ENCODE peak calls at places on chromosomes 3 and 15, in six cellular contexts. W is hypothalamus; Y is endothelial cell; B is CD4-positive, alpha-beta memory T cell; G is NCI-H510A treated with DMSO at 0.1 percent for 48 hours; Z is posterior cingulate gyrus. J is an unnamed sample.

GRCh38 chr3:138081371-138082084 is 33.9 kb downstream of the DZIP1L start:
- DNase-seq in Y (no peak), G (no peak), B (no peak), W (no peak), Z (no peak), J (no peak)

GRCh38 chr3:17032407-17033034 is 147.8 kb downstream of the PLCL2 start:
- DNase-seq in B (no peak), Y (peak), Z (no peak), W (no peak), G (peak), J (no peak)

GRCh38 chr3:67037615-67038014 is 39.5 kb downstream of the KBTBD8 start:
- DNase-seq in B (no peak), Z (no peak), G (no peak), W (no peak), Y (no peak), J (no peak)

GRCh38 chr3:9301091-9301490 is 51.6 kb upstream of the SRGAP3 start:
- DNase-seq in Z (no peak), W (no peak), Y (no peak), G (no peak), B (no peak), J (no peak)

GRCh38 chr3:38533285-38533994 is 37.3 kb downstream of the EXOG start:
- DNase-seq in W (no peak), B (no peak), Y (no peak), G (no peak), Z (no peak), J (no peak)

GRCh38 chr3:36911990-36912804 is 32.7 kb downstream of the TRANK1 start:
- DNase-seq in W (no peak), G (no peak), Y (no peak), B (peak), Z (no peak), J (peak)

GRCh38 chr15:73375755-73376305 is 7.1 kb upstream of the HCN4 start:
- DNase-seq in Z (no peak), Y (no peak), G (peak), W (no peak), B (no peak), J (no peak)

GRCh38 chr3:105425153-105425502 is 58.4 kb downstream of the ALCAM start:
- DNase-seq in Z (no peak), B (no peak), Y (no peak), G (no peak), W (no peak), J (no peak)

GRCh38 chr3:153029350-153029749 is 132.7 kb upstream of the RAP2B start:
- DNase-seq in W (no peak), B (no peak), Z (peak), Y (no peak), G (no peak), J (no peak)

GRCh38 chr3:49013738-49014660 is 4.4 kb downstream of the DALRD3 start:
- DNase-seq in Y (peak), B (peak), W (no peak), Z (no peak), G (peak), J (no peak)

GRCh38 chr3:107384907-107385306 is 7.7 kb downstream of the CCDC54 start:
- DNase-seq in G (no peak), B (no peak), W (no peak), Z (no peak), Y (no peak), J (no peak)

GRCh38 chr15:77836116-77836798 is 203.5 kb upstream of the LINGO1 start:
- DNase-seq in W (no peak), G (no peak), B (no peak), Y (no peak), Z (no peak), J (no peak)

GRCh38 chr3:54709785-54710184 is 218.1 kb downstream of the LRTM1 start:
- DNase-seq in B (no peak), G (no peak), Y (no peak), Z (no peak), W (no peak), J (no peak)

GRCh38 chr3:114356084-114357009 is 62.5 kb downstream of the TIGIT start:
- DNase-seq in B (no peak), W (no peak), Z (no peak), G (no peak), Y (no peak), J (no peak)

GRCh38 chr3:5442106-5442785 is 254.7 kb downstream of the EDEM1 start:
- DNase-seq in G (no peak), Y (no peak), B (no peak), Z (no peak), W (no peak), J (no peak)

GRCh38 chr15:89368566-89369223 is 34.1 kb upstream of the POLG start:
- DNase-seq in G (no peak), W (no peak), Y (no peak), Z (no peak), B (no peak), J (no peak)

GRCh38 chr3:160809453-160809852 is 53.4 kb downstream of the PPM1L start:
- DNase-seq in G (no peak), W (no peak), B (no peak), Z (no peak), Y (no peak), J (no peak)